ENCODE peak calls at places on chromosomes 13 and 19, in eight cellular contexts. M, V, C, B, K, A, N and T are unnamed samples.

GRCh38 chr19:2050349-2050990 is 574 bp downstream of the MKNK2 start:
- DNase-seq in C (no peak), N (no peak), M (no peak), K (peak; percentile 46), A (no peak), B (no peak), V (no peak), T (no peak)

GRCh38 chr19:33225458-33225925 is at the start of gene SLC7A10:
- DNase-seq in N (peak; percentile 96), A (peak; percentile 8), M (no peak), B (no peak), V (no peak), C (no peak), K (peak; percentile 31), T (no peak)

GRCh38 chr13:112233716-112234115 is 142.4 kb upstream of the SPACA7 start:
- DNase-seq in C (no peak), B (no peak), V (no peak), K (no peak), N (no peak), M (no peak), A (no peak), T (no peak)

GRCh38 chr19:40600086-40600917 is 867 bp upstream of the LTBP4 start:
- DNase-seq in A (no peak), N (no peak), V (no peak), B (no peak), K (no peak), M (no peak), C (no peak), T (no peak)

GRCh38 chr19:31408460-31409124 is 59.4 kb upstream of the TSHZ3 start:
- DNase-seq in M (no peak), N (no peak), K (no peak), A (no peak), B (no peak), C (no peak), V (no peak), T (no peak)

GRCh38 chr19:38679839-38680238 is 32.4 kb downstream of the ACTN4 start:
- DNase-seq in K (no peak), B (no peak), A (no peak), N (no peak), V (no peak), C (no peak), M (no peak), T (no peak)

GRCh38 chr19:40506099-40506498 is 39.3 kb downstream of the SPTBN4 start:
- DNase-seq in C (no peak), V (no peak), N (no peak), A (no peak), B (no peak), K (no peak), M (no peak), T (no peak)

GRCh38 chr19:49056101-49056901 is 1.2 kb downstream of the CGB7 start:
- DNase-seq in K (peak; percentile 83), B (no peak), C (no peak), A (peak; percentile 68), M (peak; percentile 41), V (peak; percentile 62), N (peak; percentile 97), T (peak; percentile 76)

GRCh38 chr13:89163081-89163480 is 1491.9 kb downstream of the SLITRK5 start:
- DNase-seq in M (no peak), N (no peak), A (no peak), B (no peak), K (no peak), V (no peak), C (no peak), T (no peak)

GRCh38 chr19:54661846-54662489 is 817 bp upstream of the LILRB4 start:
- DNase-seq in N (no peak), A (no peak), B (no peak), V (no peak), M (no peak), K (no peak), C (no peak), T (no peak)

GRCh38 chr13:39612023-39612637 is 9.1 kb upstream of the LHFPL6 start:
- DNase-seq in K (peak; percentile 76), V (no peak), M (peak; percentile 16), N (peak; percentile 58), A (peak; percentile 68), C (peak; percentile 37), B (peak; percentile 62), T (peak; percentile 70)

GRCh38 chr19:5035817-5036732 is 67.2 kb downstream of the KDM4B start:
- DNase-seq in B (no peak), N (no peak), M (no peak), K (no peak), A (no peak), C (peak; percentile 67), V (no peak), T (no peak)

GRCh38 chr13:39039033-39039432 is 777 bp downstream of the NHLRC3 start:
- DNase-seq in C (no peak), B (no peak), M (no peak), N (no peak), A (no peak), K (no peak), V (no peak), T (no peak)

GRCh38 chr13:48131481-48131992 is 36.6 kb upstream of the MED4 start:
- DNase-seq in N (no peak), C (no peak), M (no peak), K (no peak), V (no peak), B (no peak), A (no peak), T (no peak)